ENCODE peak calls at places on chromosomes 13 and 19, in five cellular contexts. S is transverse colon, U is ovary, C is amniotic stem cell, W is BJ. N is an unnamed sample.

GRCh38 chr19:315811-316210 is 24.6 kb upstream of the PLPP2 start:
- DNase-seq in S (no peak), U (no peak), C (no peak), W (no peak), N (no peak)

GRCh38 chr13:113029487-113030258 is 60.7 kb downstream of the MCF2L start:
- DNase-seq in S (peak; percentile 37), U (peak; percentile 72), C (no peak), W (no peak), N (no peak)

GRCh38 chr13:89763011-89763410 is 1584.5 kb upstream of the MIR17HG start:
- DNase-seq in S (no peak), U (no peak), C (no peak), W (no peak), N (no peak)

GRCh38 chr13:76968041-76968440 is 19.7 kb downstream of the ACOD1 start:
- DNase-seq in S (no peak), U (no peak), C (no peak), W (no peak), N (no peak)

GRCh38 chr19:11737964-11738745 is 591 bp downstream of the ZNF823 start:
- DNase-seq in S (peak; percentile 84), U (peak; percentile 37), C (no peak), W (no peak), N (no peak)

GRCh38 chr13:84430441-84430840 is 548.2 kb upstream of the SLITRK1 start:
- DNase-seq in S (no peak), U (no peak), C (peak; percentile 49), W (no peak), N (no peak)

GRCh38 chr19:55406869-55407624 is 541 bp downstream of the UBE2S start:
- DNase-seq in S (peak; percentile 51), U (peak; percentile 50), C (no peak), W (no peak), N (no peak)

GRCh38 chr19:5934779-5935472 is 20.9 kb downstream of the CAPS start:
- DNase-seq in S (no peak), U (peak; percentile 52), C (peak; percentile 81), W (peak; percentile 79), N (peak; percentile 75)

GRCh38 chr13:62038214-62038613 is 622.6 kb upstream of the PCDH20 start:
- DNase-seq in S (no peak), U (no peak), C (no peak), W (no peak), N (no peak)

GRCh38 chr19:5914358-5914774 is 312 bp downstream of the CAPS start:
- DNase-seq in S (no peak), U (no peak), C (no peak), W (no peak), N (no peak)

GRCh38 chr19:11539495-11540365 is 1.1 kb downstream of the CNN1 start:
- DNase-seq in S (peak; percentile 29), U (peak; percentile 69), C (no peak), W (no peak), N (no peak)

GRCh38 chr13:96525715-96526114 is 435.8 kb downstream of the HS6ST3 start:
- DNase-seq in S (no peak), U (no peak), C (no peak), W (no peak), N (no peak)

GRCh38 chr13:100550433-100550832 is 38.2 kb downstream of the GGACT start:
- DNase-seq in S (no peak), U (peak; percentile 65), C (peak; percentile 9), W (peak; percentile 69), N (peak; percentile 33)

GRCh38 chr13:94009696-94010095 is 469.8 kb downstream of the DCT start:
- DNase-seq in S (no peak), U (no peak), C (peak; percentile 25), W (peak; percentile 3), N (no peak)

GRCh38 chr19:1259873-1260748 is 9.0 kb upstream of the CIRBP start:
- DNase-seq in S (peak; percentile 63), U (no peak), C (no peak), W (no peak), N (no peak)

GRCh38 chr19:33795370-33796163 is 1.1 kb upstream of the KCTD15 start:
- DNase-seq in S (peak; percentile 82), U (peak; percentile 94), C (peak; percentile 48), W (peak; percentile 27), N (no peak)

GRCh38 chr19:2650515-2650914 is 52.0 kb downstream of the GNG7 start:
- DNase-seq in S (no peak), U (peak; percentile 71), C (no peak), W (no peak), N (no peak)

GRCh38 chr19:663682-664117 is 686 bp upstream of the RNF126 start:
- DNase-seq in S (no peak), U (no peak), C (no peak), W (no peak), N (no peak)

GRCh38 chr13:110057052-110057451 is 249.9 kb downstream of the COL4A1 start:
- DNase-seq in S (no peak), U (no peak), C (no peak), W (no peak), N (no peak)

GRCh38 chr13:105552078-105552477 is 983.4 kb downstream of the EFNB2 start:
- DNase-seq in S (no peak), U (no peak), C (no peak), W (no peak), N (no peak)

GRCh38 chr13:97116754-97117153 is 105.4 kb upstream of the MBNL2 start:
- DNase-seq in S (no peak), U (no peak), C (peak; percentile 6), W (no peak), N (no peak)

GRCh38 chr19:38551450-38551813 is 66.3 kb downstream of the MAP4K1 start:
- DNase-seq in S (no peak), U (no peak), C (no peak), W (no peak), N (no peak)

GRCh38 chr13:52348983-52349780 is 56.8 kb downstream of the THSD1 start:
- DNase-seq in S (no peak), U (no peak), C (no peak), W (peak; percentile 55), N (peak; percentile 48)

GRCh38 chr13:99590519-99591011 is 89.3 kb downstream of the TM9SF2 start:
- DNase-seq in S (no peak), U (peak; percentile 31), C (no peak), W (peak; percentile 62), N (no peak)

GRCh38 chr19:32720216-32720935 is 809 bp downstream of the TDRD12 start:
- DNase-seq in S (no peak), U (no peak), C (no peak), W (no peak), N (no peak)

GRCh38 chr13:109779074-109779473 is 7.3 kb downstream of the IRS2 start:
- DNase-seq in S (no peak), U (no peak), C (no peak), W (no peak), N (no peak)

GRCh38 chr19:45809643-45810159 is 5.4 kb downstream of the RSPH6A start:
- DNase-seq in S (no peak), U (no peak), C (no peak), W (peak; percentile 23), N (peak; percentile 92)

GRCh38 chr19:33301011-33301899 is 1.1 kb downstream of the CEBPA start:
- DNase-seq in S (peak; percentile 27), U (peak; percentile 34), C (no peak), W (no peak), N (no peak)

N was measured in HFF-Myc.